ENCODE peak calls at places on chromosomes 6 and 20, in six cellular contexts. One of them, this sample, is unnamed.
A peak's percentile ranks its signal among the peaks of the same experiment; 100 is the strongest.

GRCh38 chr20:60219984-60220540 is 261.8 kb downstream of the CDH26 start:
- DNase-seq in HepG2: no peak
- DNase-seq in SK-N-SH: no peak
- DNase-seq in HCT116: no peak
- DNase-seq in H1: no peak
- DNase-seq in K562: no peak
- DNase-seq in this sample: no peak

GRCh38 chr6:42962096-42962495 is 1.5 kb downstream of the GNMT start:
- DNase-seq in HepG2: no peak
- DNase-seq in SK-N-SH: no peak
- DNase-seq in HCT116: no peak
- DNase-seq in H1: no peak
- DNase-seq in K562: no peak
- DNase-seq in this sample: no peak

GRCh38 chr6:13766201-13766634 is 48.1 kb downstream of the MCUR1 start:
- DNase-seq in HepG2: no peak
- DNase-seq in SK-N-SH: no peak
- DNase-seq in HCT116: peak; percentile 29
- DNase-seq in H1: no peak
- DNase-seq in K562: peak; percentile 42
- DNase-seq in this sample: no peak

GRCh38 chr6:107537559-107537958 is 47.6 kb downstream of the SOBP start:
- DNase-seq in HepG2: no peak
- DNase-seq in SK-N-SH: no peak
- DNase-seq in HCT116: no peak
- DNase-seq in H1: no peak
- DNase-seq in K562: no peak
- DNase-seq in this sample: no peak

GRCh38 chr6:37602801-37603200 is 94.9 kb downstream of the MDGA1 start:
- DNase-seq in HepG2: no peak
- DNase-seq in SK-N-SH: no peak
- DNase-seq in HCT116: no peak
- DNase-seq in H1: no peak
- DNase-seq in K562: no peak
- DNase-seq in this sample: no peak

GRCh38 chr6:33439956-33440648 is 14.3 kb upstream of the ZBTB9 start:
- DNase-seq in HepG2: no peak
- DNase-seq in SK-N-SH: peak; percentile 9
- DNase-seq in HCT116: no peak
- DNase-seq in H1: no peak
- DNase-seq in K562: peak; percentile 74
- DNase-seq in this sample: no peak

GRCh38 chr6:168022488-168023321 is 25.2 kb downstream of the KIF25 start:
- DNase-seq in HepG2: no peak
- DNase-seq in SK-N-SH: no peak
- DNase-seq in HCT116: no peak
- DNase-seq in H1: no peak
- DNase-seq in K562: no peak
- DNase-seq in this sample: no peak

GRCh38 chr6:126039284-126039683 is 52.9 kb downstream of the TRMT11 start:
- DNase-seq in HepG2: no peak
- DNase-seq in SK-N-SH: no peak
- DNase-seq in HCT116: no peak
- DNase-seq in H1: no peak
- DNase-seq in K562: no peak
- DNase-seq in this sample: peak; percentile 23

GRCh38 chr20:44579313-44580090 is 2.9 kb upstream of the PKIG start:
- DNase-seq in HepG2: no peak
- DNase-seq in SK-N-SH: no peak
- DNase-seq in HCT116: no peak
- DNase-seq in H1: no peak
- DNase-seq in K562: no peak
- DNase-seq in this sample: no peak

GRCh38 chr20:40741507-40742106 is 52.6 kb upstream of the MAFB start:
- DNase-seq in HepG2: peak; percentile 57
- DNase-seq in SK-N-SH: no peak
- DNase-seq in HCT116: peak; percentile 56
- DNase-seq in H1: peak; percentile 34
- DNase-seq in K562: peak; percentile 40
- DNase-seq in this sample: peak; percentile 64

GRCh38 chr6:49423817-49424216 is 39.2 kb downstream of the MMUT start:
- DNase-seq in HepG2: no peak
- DNase-seq in SK-N-SH: peak; percentile 16
- DNase-seq in HCT116: no peak
- DNase-seq in H1: no peak
- DNase-seq in K562: no peak
- DNase-seq in this sample: no peak

GRCh38 chr6:23441813-23442212 is 684.2 kb upstream of the NRSN1 start:
- DNase-seq in HepG2: no peak
- DNase-seq in SK-N-SH: no peak
- DNase-seq in HCT116: no peak
- DNase-seq in H1: no peak
- DNase-seq in K562: no peak
- DNase-seq in this sample: no peak

GRCh38 chr20:7608246-7608645 is 332.0 kb downstream of the HAO1 start:
- DNase-seq in HepG2: no peak
- DNase-seq in SK-N-SH: no peak
- DNase-seq in HCT116: no peak
- DNase-seq in H1: no peak
- DNase-seq in K562: no peak
- DNase-seq in this sample: no peak

GRCh38 chr6:28658475-28659249 is 133.0 kb downstream of the GPX5 start:
- DNase-seq in HepG2: no peak
- DNase-seq in SK-N-SH: peak; percentile 15
- DNase-seq in HCT116: no peak
- DNase-seq in H1: no peak
- DNase-seq in K562: no peak
- DNase-seq in this sample: no peak

GRCh38 chr20:4810446-4811019 is 88.8 kb downstream of the PRND start:
- DNase-seq in HepG2: no peak
- DNase-seq in SK-N-SH: no peak
- DNase-seq in HCT116: no peak
- DNase-seq in H1: no peak
- DNase-seq in K562: no peak
- DNase-seq in this sample: no peak
- TF ChIP-seq YY1 in HepG2: no peak
- TF ChIP-seq YY1 in SK-N-SH: no peak
- TF ChIP-seq YY1 in HCT116: no peak
- TF ChIP-seq YY1 in H1: no peak
- TF ChIP-seq YY1 in K562: no peak
- TF ChIP-seq YY1 in this sample: no peak

GRCh38 chr6:105320766-105321165 is 82.1 kb downstream of the PREP start:
- DNase-seq in HepG2: no peak
- DNase-seq in SK-N-SH: no peak
- DNase-seq in HCT116: no peak
- DNase-seq in H1: no peak
- DNase-seq in K562: no peak
- DNase-seq in this sample: no peak
- H3K9ac ChIP-seq in HepG2: no peak overlapping the region
- H3K9ac ChIP-seq in SK-N-SH: no peak overlapping the region
- H3K9ac ChIP-seq in HCT116: no peak overlapping the region
- H3K9ac ChIP-seq in H1: no peak overlapping the region
- H3K9ac ChIP-seq in K562: no peak overlapping the region
- H3K9ac ChIP-seq in this sample: no peak overlapping the region

GRCh38 chr6:15409301-15410125 is 163.6 kb downstream of the JARID2 start:
- DNase-seq in HepG2: no peak
- DNase-seq in SK-N-SH: no peak
- DNase-seq in HCT116: no peak
- DNase-seq in H1: no peak
- DNase-seq in K562: peak; percentile 55
- DNase-seq in this sample: no peak
- TF ChIP-seq YY1 in HepG2: no peak
- TF ChIP-seq YY1 in SK-N-SH: no peak
- TF ChIP-seq YY1 in HCT116: no peak
- TF ChIP-seq YY1 in H1: no peak
- TF ChIP-seq YY1 in K562: no peak
- TF ChIP-seq YY1 in this sample: no peak

GRCh38 chr20:1568166-1568490 is 10.6 kb upstream of the SIRPD start:
- DNase-seq in HepG2: peak; percentile 0
- DNase-seq in SK-N-SH: no peak
- DNase-seq in HCT116: no peak
- DNase-seq in H1: no peak
- DNase-seq in K562: peak; percentile 0
- DNase-seq in this sample: no peak

GRCh38 chr20:1565461-1565860 is 8.0 kb upstream of the SIRPD start:
- DNase-seq in HepG2: peak; percentile 0
- DNase-seq in SK-N-SH: no peak
- DNase-seq in HCT116: no peak
- DNase-seq in H1: no peak
- DNase-seq in K562: peak; percentile 1
- DNase-seq in this sample: no peak

GRCh38 chr20:1567392-1568165 is 10.1 kb upstream of the SIRPD start:
- DNase-seq in HepG2: peak; percentile 0
- DNase-seq in SK-N-SH: no peak
- DNase-seq in HCT116: peak; percentile 8
- DNase-seq in H1: peak; percentile 10
- DNase-seq in K562: peak; percentile 1
- DNase-seq in this sample: peak; percentile 28

GRCh38 chr20:1569417-1569861 is 11.9 kb upstream of the SIRPD start:
- DNase-seq in HepG2: peak; percentile 18
- DNase-seq in SK-N-SH: no peak
- DNase-seq in HCT116: peak; percentile 64
- DNase-seq in H1: no peak
- DNase-seq in K562: peak; percentile 11
- DNase-seq in this sample: no peak

DNA sequence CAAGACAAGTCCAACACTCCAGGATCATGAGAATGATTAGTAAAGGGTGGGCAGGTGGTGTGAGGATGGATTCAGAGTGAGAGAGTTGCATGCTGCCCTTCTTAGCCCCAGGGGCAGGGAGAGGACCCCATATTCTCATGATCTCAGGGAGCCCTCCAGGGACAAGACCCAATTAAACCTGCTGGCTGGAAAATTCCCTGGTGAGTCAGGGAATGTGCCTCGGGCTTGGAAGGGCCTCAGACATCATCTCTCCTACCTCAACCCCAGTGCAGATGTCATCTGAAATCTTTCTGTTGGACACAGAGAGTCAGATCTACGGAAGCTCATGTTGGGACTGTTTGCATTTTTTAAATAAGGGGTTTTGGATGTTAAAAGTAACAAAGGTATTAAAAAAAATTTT is 9.2 kb upstream of the SIRPD start:
- DNase-seq in HepG2: peak; percentile 1
- DNase-seq in SK-N-SH: no peak
- DNase-seq in HCT116: no peak
- DNase-seq in H1: no peak
- DNase-seq in K562: no peak
- DNase-seq in this sample: no peak
- H3K9ac ChIP-seq in HepG2: no peak overlapping the region
- H3K9ac ChIP-seq in SK-N-SH: no peak overlapping the region
- H3K9ac ChIP-seq in HCT116: no peak overlapping the region
- H3K9ac ChIP-seq in H1: no peak overlapping the region
- H3K9ac ChIP-seq in K562: no peak overlapping the region
- H3K9ac ChIP-seq in this sample: no peak overlapping the region

GRCh38 chr6:56148488-56149190 is 98.7 kb downstream of the COL21A1 start:
- DNase-seq in HepG2: no peak
- DNase-seq in SK-N-SH: no peak
- DNase-seq in HCT116: no peak
- DNase-seq in H1: no peak
- DNase-seq in K562: no peak
- DNase-seq in this sample: no peak
- TF ChIP-seq YY1 in HepG2: no peak
- TF ChIP-seq YY1 in SK-N-SH: no peak
- TF ChIP-seq YY1 in HCT116: no peak
- TF ChIP-seq YY1 in H1: no peak
- TF ChIP-seq YY1 in K562: no peak
- TF ChIP-seq YY1 in this sample: no peak